ENCODE peak calls at places on chromosomes 7 and 10, in seven cellular contexts. One of them, this sample, is unnamed.

GRCh38 chr10:89213191-89213808 is 6.2 kb upstream of the CH25H start:
- DNase-seq in NCI-H1105: no peak
- DNase-seq in anterior cingulate cortex: no peak
- DNase-seq in iPS DF 19.7: no peak
- DNase-seq in HEK293T: peak; percentile 35
- DNase-seq in NCI-H774: no peak
- DNase-seq in HFF-Myc: no peak
- DNase-seq in this sample: no peak

GRCh38 chr7:127986581-127987461 is 44.4 kb downstream of the LRRC4 start:
- DNase-seq in NCI-H1105: no peak
- DNase-seq in anterior cingulate cortex: no peak
- DNase-seq in iPS DF 19.7: no peak
- DNase-seq in HEK293T: no peak
- DNase-seq in NCI-H774: no peak
- DNase-seq in HFF-Myc: no peak
- DNase-seq in this sample: no peak

GRCh38 chr10:33422779-33423520 is 88.5 kb upstream of the NRP1 start:
- DNase-seq in NCI-H1105: peak; percentile 63
- DNase-seq in anterior cingulate cortex: no peak
- DNase-seq in iPS DF 19.7: no peak
- DNase-seq in HEK293T: no peak
- DNase-seq in NCI-H774: peak; percentile 73
- DNase-seq in HFF-Myc: no peak
- DNase-seq in this sample: no peak

GRCh38 chr7:100053201-100053600 is 3.6 kb downstream of the ZSCAN21 start:
- DNase-seq in NCI-H1105: peak; percentile 32
- DNase-seq in anterior cingulate cortex: peak; percentile 44
- DNase-seq in iPS DF 19.7: no peak
- DNase-seq in HEK293T: peak; percentile 62
- DNase-seq in NCI-H774: peak; percentile 82
- DNase-seq in HFF-Myc: peak; percentile 39
- DNase-seq in this sample: peak; percentile 87

GRCh38 chr7:16801111-16801542 is 3.7 kb downstream of the AGR2 start:
- DNase-seq in NCI-H1105: peak; percentile 68
- DNase-seq in anterior cingulate cortex: no peak
- DNase-seq in iPS DF 19.7: no peak
- DNase-seq in HEK293T: peak; percentile 45
- DNase-seq in NCI-H774: peak; percentile 15
- DNase-seq in HFF-Myc: peak; percentile 62
- DNase-seq in this sample: peak; percentile 30

GRCh38 chr10:124744688-124745055 is 494 bp upstream of the FAM53B start:
- DNase-seq in NCI-H1105: no peak
- DNase-seq in anterior cingulate cortex: peak; percentile 60
- DNase-seq in iPS DF 19.7: no peak
- DNase-seq in HEK293T: no peak
- DNase-seq in NCI-H774: no peak
- DNase-seq in HFF-Myc: peak; percentile 48
- DNase-seq in this sample: no peak

GRCh38 chr10:5812283-5813090 is 747 bp downstream of the GDI2 start:
- DNase-seq in NCI-H1105: no peak
- DNase-seq in anterior cingulate cortex: no peak
- DNase-seq in iPS DF 19.7: no peak
- DNase-seq in HEK293T: peak; percentile 43
- DNase-seq in NCI-H774: peak; percentile 10
- DNase-seq in HFF-Myc: no peak
- DNase-seq in this sample: peak; percentile 33

GRCh38 chr10:1398626-1399410 is 338.5 kb downstream of the ADARB2 start:
- DNase-seq in NCI-H1105: no peak
- DNase-seq in anterior cingulate cortex: no peak
- DNase-seq in iPS DF 19.7: no peak
- DNase-seq in HEK293T: no peak
- DNase-seq in NCI-H774: no peak
- DNase-seq in HFF-Myc: no peak
- DNase-seq in this sample: no peak

GRCh38 chr10:34744590-34744989 is 70.5 kb downstream of the PARD3 start:
- DNase-seq in NCI-H1105: no peak
- DNase-seq in anterior cingulate cortex: no peak
- DNase-seq in iPS DF 19.7: no peak
- DNase-seq in HEK293T: no peak
- DNase-seq in NCI-H774: no peak
- DNase-seq in HFF-Myc: no peak
- DNase-seq in this sample: no peak

GRCh38 chr10:112949875-112950507 is at the start of gene TCF7L2:
- DNase-seq in NCI-H1105: peak; percentile 74
- DNase-seq in anterior cingulate cortex: peak; percentile 93
- DNase-seq in iPS DF 19.7: peak; percentile 95
- DNase-seq in HEK293T: peak; percentile 94
- DNase-seq in NCI-H774: peak; percentile 73
- DNase-seq in HFF-Myc: peak; percentile 88
- DNase-seq in this sample: peak; percentile 97

GRCh38 chr10:1159131-1160061 is 103.2 kb downstream of the WDR37 start:
- DNase-seq in NCI-H1105: no peak
- DNase-seq in anterior cingulate cortex: no peak
- DNase-seq in iPS DF 19.7: no peak
- DNase-seq in HEK293T: no peak
- DNase-seq in NCI-H774: no peak
- DNase-seq in HFF-Myc: no peak
- DNase-seq in this sample: no peak

GRCh38 chr10:79905322-79906314 is 43.3 kb downstream of the SFTPD start:
- DNase-seq in NCI-H1105: no peak
- DNase-seq in anterior cingulate cortex: no peak
- DNase-seq in iPS DF 19.7: no peak
- DNase-seq in HEK293T: no peak
- DNase-seq in NCI-H774: no peak
- DNase-seq in HFF-Myc: no peak
- DNase-seq in this sample: peak; percentile 30

GRCh38 chr10:100600218-100600617 is 64.5 kb downstream of the HIF1AN start:
- DNase-seq in NCI-H1105: no peak
- DNase-seq in anterior cingulate cortex: no peak
- DNase-seq in iPS DF 19.7: no peak
- DNase-seq in HEK293T: peak; percentile 5
- DNase-seq in NCI-H774: no peak
- DNase-seq in HFF-Myc: no peak
- DNase-seq in this sample: peak; percentile 25

GRCh38 chr10:4334853-4335252 is 491.2 kb upstream of the AKR1E2 start:
- DNase-seq in NCI-H1105: no peak
- DNase-seq in anterior cingulate cortex: no peak
- DNase-seq in iPS DF 19.7: no peak
- DNase-seq in HEK293T: no peak
- DNase-seq in NCI-H774: no peak
- DNase-seq in HFF-Myc: no peak
- DNase-seq in this sample: no peak

GRCh38 chr10:71178880-71179279 is 33.5 kb upstream of the UNC5B start:
- DNase-seq in NCI-H1105: no peak
- DNase-seq in anterior cingulate cortex: no peak
- DNase-seq in iPS DF 19.7: no peak
- DNase-seq in HEK293T: no peak
- DNase-seq in NCI-H774: no peak
- DNase-seq in HFF-Myc: no peak
- DNase-seq in this sample: no peak

This sample was measured in putamen.